ENCODE peak calls at places on chromosomes 2 and 18, in eight cellular contexts. C is A549; X is GM12864; G is cardiac fibroblast; H is choroid plexus epithelial cell; I is astrocyte of the spinal cord; L is CD8-positive, alpha-beta T cell; T is transverse colon. S is an unnamed sample.

GRCh38 chr2:132871829-132872228 is 201.8 kb upstream of the LYPD1 start:
- DNase-seq in C (no peak), X (no peak), G (no peak), H (no peak), I (no peak), L (no peak), T (no peak), S (no peak)

GRCh38 chr2:233793465-233794127 is 15.5 kb downstream of the MROH2A start:
- DNase-seq in C (no peak), X (no peak), G (no peak), H (no peak), I (no peak), L (no peak), T (no peak), S (no peak)

GRCh38 chr18:21857871-21858270 is 117.3 kb downstream of the MIB1 start:
- DNase-seq in C (no peak), X (no peak), G (no peak), H (no peak), I (no peak), L (no peak), T (no peak), S (no peak)

GRCh38 chr18:26489881-26490280 is 58.5 kb downstream of the KCTD1 start:
- DNase-seq in C (no peak), X (no peak), G (peak), H (peak), I (no peak), L (no peak), T (no peak), S (peak)

GRCh38 chr2:56183643-56184499 is at the start of gene CCDC85A:
- DNase-seq in C (peak), X (peak), G (peak), H (peak), I (peak), L (peak), T (peak), S (peak)

GRCh38 chr2:46849741-46850474 is 65.7 kb downstream of the MCFD2 start:
- DNase-seq in C (no peak), X (no peak), G (peak), H (peak), I (peak), L (no peak), T (peak), S (no peak)

GRCh38 chr2:62475172-62476011 is 30.6 kb downstream of the TMEM17 start:
- DNase-seq in C (no peak), X (no peak), G (no peak), H (no peak), I (peak), L (no peak), T (no peak), S (no peak)

GRCh38 chr2:214378455-214379103 is 32.3 kb upstream of the VWC2L start:
- DNase-seq in C (no peak), X (no peak), G (no peak), H (no peak), I (no peak), L (no peak), T (no peak), S (no peak)

GRCh38 chr2:12861344-12861942 is 144.7 kb downstream of the TRIB2 start:
- DNase-seq in C (no peak), X (no peak), G (peak), H (peak), I (no peak), L (no peak), T (no peak), S (peak)

GRCh38 chr18:24792164-24792563 is 331.7 kb downstream of the HRH4 start:
- DNase-seq in C (no peak), X (no peak), G (no peak), H (no peak), I (no peak), L (no peak), T (no peak), S (no peak)

GRCh38 chr2:162113088-162113770 is 38.8 kb downstream of the GCG start:
- DNase-seq in C (no peak), X (no peak), G (no peak), H (no peak), I (no peak), L (no peak), T (no peak), S (no peak)

DNA sequence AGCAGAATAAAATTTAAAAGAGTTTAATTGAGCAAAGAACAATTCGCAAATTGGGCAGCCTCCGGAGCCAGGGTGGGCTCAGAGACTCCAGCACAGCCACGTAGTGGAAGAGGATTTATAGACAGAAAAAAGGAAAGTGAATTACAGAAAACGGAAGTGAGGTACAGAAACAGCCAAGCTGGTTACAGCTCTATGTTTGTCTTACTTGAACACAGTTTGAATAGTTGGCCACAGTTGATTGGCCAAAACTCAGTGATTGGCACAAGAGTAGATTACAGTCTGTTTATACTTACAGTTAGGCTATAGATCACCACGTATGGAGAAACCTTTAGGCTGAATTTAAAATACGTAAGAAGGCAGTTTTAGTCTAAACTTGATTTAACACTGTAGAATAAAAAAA is 78.8 kb upstream of the NEDD4L start:
- DNase-seq in C (no peak), X (peak), G (no peak), H (no peak), I (no peak), L (no peak), T (no peak), S (no peak)
- H3K4me3 ChIP-seq in C (no peak), X (no peak), G (no peak), H (no peak), I (no peak), L (no peak), T (peak), S (no peak)

GRCh38 chr18:70414315-70414714 is 125.5 kb downstream of the SOCS6 start:
- DNase-seq in C (no peak), X (no peak), G (no peak), H (no peak), I (no peak), L (no peak), T (no peak), S (no peak)

GRCh38 chr18:70413455-70413854 is 124.6 kb downstream of the SOCS6 start:
- DNase-seq in C (no peak), X (no peak), G (no peak), H (no peak), I (no peak), L (no peak), T (no peak), S (no peak)

GRCh38 chr18:70411307-70411706 is 122.5 kb downstream of the SOCS6 start:
- DNase-seq in C (no peak), X (no peak), G (no peak), H (no peak), I (no peak), L (no peak), T (no peak), S (no peak)

GRCh38 chr18:70415823-70416488 is 127.1 kb downstream of the SOCS6 start:
- DNase-seq in C (no peak), X (no peak), G (no peak), H (no peak), I (no peak), L (no peak), T (peak), S (no peak)

DNA sequence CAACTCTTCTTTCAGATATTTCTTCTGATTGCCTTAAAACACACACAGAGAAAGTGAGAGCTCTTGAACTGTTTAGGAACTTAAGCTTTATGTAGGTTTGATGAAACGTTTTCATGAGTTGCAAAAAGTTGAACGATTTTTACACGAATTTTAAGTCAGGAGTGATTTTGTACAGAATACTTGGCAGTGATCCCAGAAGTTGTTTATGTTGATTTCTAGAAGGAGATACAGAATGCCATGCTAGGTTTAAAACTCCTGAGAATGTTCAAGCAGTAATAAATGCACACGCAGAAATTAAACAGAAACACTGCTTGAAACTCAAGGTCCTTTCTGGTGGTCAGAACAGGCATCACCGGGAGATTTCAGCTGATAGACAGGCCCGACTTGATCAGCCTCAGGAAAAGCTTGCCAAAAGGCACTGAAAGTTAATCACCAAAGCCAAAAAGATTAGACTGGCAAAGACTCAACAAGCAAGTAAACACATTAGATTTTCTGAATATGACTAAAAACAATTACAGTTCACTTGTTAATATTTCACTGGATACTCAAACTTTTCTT is 123.1 kb downstream of the SOCS6 start:
- DNase-seq in C (no peak), X (no peak), G (no peak), H (peak), I (no peak), L (no peak), T (no peak), S (no peak)
- TF ChIP-seq CTCF in C (no peak), X (no peak), G (no peak), H (peak), I (no peak), L (no peak), T (no peak), S (no peak)

DNA sequence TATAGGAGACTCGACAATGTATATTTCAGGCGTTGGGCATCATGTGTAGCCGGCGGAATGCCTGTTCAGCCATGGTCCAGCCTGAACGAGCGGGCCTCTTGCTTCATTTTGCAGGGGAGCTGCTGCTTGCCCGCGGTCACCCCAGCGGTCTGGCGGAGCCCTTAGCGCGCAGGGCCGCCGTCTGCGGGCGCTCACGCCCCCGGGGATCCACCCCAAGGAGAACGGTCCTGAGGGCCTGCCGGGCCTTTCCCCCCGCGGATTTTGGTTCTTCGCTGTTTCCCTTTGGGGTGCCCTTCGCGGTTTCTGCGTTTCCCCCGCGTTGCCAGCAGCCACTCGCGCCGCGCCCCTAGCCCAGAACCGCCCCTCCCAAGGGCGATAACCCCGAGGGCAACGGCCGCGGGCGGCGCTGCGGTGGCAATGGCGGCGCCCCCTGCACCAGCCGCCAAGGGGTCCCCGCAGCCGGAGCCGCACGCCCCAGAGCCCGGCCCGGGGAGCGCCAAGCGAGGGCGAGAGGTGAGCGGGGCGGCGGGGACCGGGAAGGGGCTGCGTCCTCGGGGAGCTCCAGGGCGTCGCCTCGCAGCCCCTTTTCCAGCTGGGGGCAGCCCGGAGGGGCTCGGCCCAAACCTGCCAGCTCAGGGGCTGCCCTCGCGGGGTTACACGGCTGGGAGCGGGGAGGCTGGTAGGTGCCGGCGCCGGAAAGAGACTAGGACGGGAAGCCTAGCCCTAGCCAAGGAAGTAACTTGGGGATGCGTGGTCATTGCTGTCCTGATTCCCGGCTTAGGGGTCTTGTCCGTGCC is at the start of gene MFSD2B:
- DNase-seq in C (no peak), X (no peak), G (no peak), H (peak), I (no peak), L (no peak), T (no peak), S (peak)
- H3K4me3 ChIP-seq in C (no peak), X (no peak), G (peak), H (peak), I (peak), L (no peak), T (peak), S (peak)

DNA sequence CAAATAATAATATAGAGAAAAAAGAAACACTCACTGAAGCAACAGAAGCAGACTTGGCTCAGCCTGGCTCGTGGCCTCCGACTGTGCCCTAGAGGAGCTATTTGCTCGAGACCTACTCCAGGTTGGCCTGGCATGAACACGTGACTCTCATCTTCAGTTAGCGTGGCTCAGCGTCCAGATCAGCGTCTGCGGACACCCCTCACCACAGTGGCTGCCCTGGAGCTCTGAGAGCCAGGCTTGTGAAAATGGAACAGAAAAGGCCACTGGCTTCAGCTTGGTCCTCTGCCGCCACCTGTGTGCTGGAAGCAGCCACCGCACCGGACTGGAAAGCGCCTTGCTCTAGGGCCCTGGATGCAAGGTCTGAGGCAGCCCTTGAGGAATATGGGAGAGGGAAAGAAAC is 1184.0 kb upstream of the GYPC start:
- DNase-seq in C (peak), X (no peak), G (peak), H (peak), I (no peak), L (no peak), T (peak), S (no peak)
- TF ChIP-seq CTCF in C (peak), X (peak), G (peak), H (peak), I (peak), L (no peak), T (peak), S (peak)

DNA sequence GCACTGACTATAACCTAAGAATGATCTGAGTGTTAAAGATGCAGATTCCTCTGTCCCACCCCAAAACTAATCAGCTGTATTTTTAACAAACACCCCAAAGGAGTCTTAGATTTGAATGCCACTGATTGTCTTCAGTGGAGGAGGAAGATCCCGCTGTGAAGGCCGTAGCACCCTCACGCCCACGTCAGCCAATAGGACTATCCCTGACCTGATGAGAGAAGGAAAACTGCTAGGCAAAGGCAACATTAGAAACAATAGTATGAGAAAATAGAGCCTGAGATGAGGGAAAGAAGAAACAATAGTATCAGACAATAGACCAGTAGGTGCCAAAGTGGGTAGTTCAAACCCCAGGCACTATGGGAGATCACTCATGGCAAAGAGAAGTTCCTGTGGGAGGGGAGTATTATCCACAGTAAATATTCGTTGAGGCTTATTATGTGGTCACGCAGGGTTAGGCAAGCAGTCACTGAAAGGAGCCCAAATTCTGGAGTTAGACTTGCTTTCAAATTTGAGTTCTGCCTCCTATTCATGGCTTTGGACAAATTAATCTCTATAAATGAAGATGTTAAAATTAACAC is 2.8 kb downstream of the PCBP1 start:
- DNase-seq in C (no peak), X (no peak), G (peak), H (no peak), I (no peak), L (no peak), T (no peak), S (no peak)
- H3K4me3 ChIP-seq in C (peak), X (peak), G (peak), H (peak), I (peak), L (peak), T (peak), S (peak)